ENCODE peak calls at places on chromosomes 11 and 22, in ten cellular contexts. D is progenitor cell of endocrine pancreas, U is testis, H is AG09309, Z is IMR-90, T is body of pancreas, W is fibroblast of mammary gland, E is endothelial cell of umbilical vein, C is lower leg skin, Y is mucosa of descending colon. Q is an unnamed sample.

GRCh38 chr11:94792453-94792852 is 24.3 kb downstream of the AMOTL1 start:
- DNase-seq in T (no peak), U (no peak), H (no peak), W (no peak), C (no peak), D (no peak), E (peak), Z (no peak), Y (no peak), Q (no peak)

GRCh38 chr11:6568191-6568918 is 35.1 kb downstream of the RRP8 start:
- DNase-seq in E (peak), Y (no peak), U (peak), C (no peak), T (peak), Z (peak), W (peak), D (no peak), H (no peak), Q (peak)

GRCh38 chr22:30245985-30246901 is at the start of gene LIF:
- DNase-seq in T (no peak), U (peak), C (no peak), E (peak), H (no peak), D (peak), Y (peak), Z (peak), W (peak), Q (peak)

GRCh38 chr22:21636629-21637218 is 4.2 kb downstream of the CCDC116 start:
- DNase-seq in U (no peak), Z (no peak), H (no peak), W (no peak), C (no peak), T (no peak), Y (no peak), E (no peak), D (no peak), Q (no peak)

GRCh38 chr11:75303544-75304224 is 47.8 kb downstream of the ARRB1 start:
- DNase-seq in T (no peak), W (no peak), D (no peak), Z (no peak), Y (no peak), H (no peak), C (no peak), U (no peak), E (no peak), Q (no peak)

GRCh38 chr11:83511646-83512045 is 225.5 kb upstream of the CCDC90B start:
- DNase-seq in T (no peak), Y (no peak), H (no peak), E (no peak), Z (no peak), C (no peak), W (no peak), D (no peak), U (no peak), Q (no peak)

GRCh38 chr11:96447711-96448110 is 57.9 kb downstream of the JRKL start:
- DNase-seq in H (no peak), W (no peak), T (no peak), Y (no peak), D (no peak), E (no peak), Z (no peak), U (no peak), C (no peak), Q (no peak)

GRCh38 chr11:32895471-32895870 is 2.9 kb downstream of the QSER1 start:
- DNase-seq in U (no peak), Y (no peak), T (no peak), D (no peak), H (no peak), E (no peak), Z (no peak), W (no peak), C (no peak), Q (no peak)

GRCh38 chr11:47415091-47415854 is 6.9 kb downstream of the SLC39A13 start:
- DNase-seq in U (no peak), Y (no peak), Z (no peak), D (no peak), T (no peak), H (no peak), E (no peak), C (no peak), W (no peak), Q (no peak)

GRCh38 chr11:84465040-84465439 is 1162.1 kb downstream of the DLG2 start:
- DNase-seq in W (peak), Z (no peak), Y (no peak), U (no peak), C (no peak), D (no peak), E (no peak), H (peak), T (peak), Q (no peak)

GRCh38 chr11:14361951-14362350 is 3.0 kb upstream of the RRAS2 start:
- DNase-seq in C (no peak), Z (no peak), H (no peak), T (no peak), E (no peak), U (no peak), W (no peak), D (no peak), Y (no peak), Q (no peak)

GRCh38 chr22:19066531-19067271 is 55.5 kb downstream of the DGCR2 start:
- DNase-seq in T (no peak), U (no peak), H (peak), Z (peak), D (no peak), W (peak), Y (no peak), E (no peak), C (no peak), Q (peak)

GRCh38 chr11:47233051-47233450 is 15.6 kb downstream of the ACP2 start:
- DNase-seq in E (no peak), D (no peak), H (no peak), W (no peak), T (no peak), U (no peak), Z (no peak), Y (no peak), C (no peak), Q (no peak)

GRCh38 chr22:36386351-36386899 is 1.3 kb downstream of the MYH9 start:
- DNase-seq in T (no peak), C (no peak), E (peak), H (no peak), U (peak), D (no peak), Z (no peak), Y (peak), W (no peak), Q (peak)

GRCh38 chr11:19595840-19596751 is 116.5 kb upstream of the NAV2 start:
- DNase-seq in E (peak), T (no peak), U (no peak), W (peak), D (no peak), H (peak), C (peak), Y (no peak), Z (peak), Q (peak)

GRCh38 chr22:19042285-19043110 is 79.7 kb downstream of the DGCR2 start:
- DNase-seq in C (no peak), Y (peak), W (no peak), D (no peak), E (no peak), H (no peak), T (no peak), Z (no peak), U (no peak), Q (no peak)

GRCh38 chr11:110472858-110473257 is 43.1 kb downstream of the FDX1 start:
- DNase-seq in D (no peak), T (peak), H (no peak), W (peak), U (no peak), Y (no peak), C (no peak), E (no peak), Z (peak), Q (peak)

GRCh38 chr22:37748659-37749058 is 51.8 kb downstream of the TRIOBP start:
- DNase-seq in Z (no peak), E (no peak), Y (no peak), U (no peak), H (no peak), C (no peak), D (no peak), W (peak), T (no peak), Q (no peak)

GRCh38 chr22:29753808-29754657 is 12.8 kb downstream of the ZMAT5 start:
- DNase-seq in C (no peak), E (no peak), T (no peak), H (no peak), U (no peak), W (no peak), D (no peak), Z (no peak), Y (no peak), Q (no peak)

GRCh38 chr11:65293909-65294381 is 20.7 kb upstream of the CDC42EP2 start:
- DNase-seq in E (no peak), T (peak), C (no peak), H (no peak), W (no peak), U (peak), Z (no peak), D (no peak), Y (no peak), Q (no peak)

GRCh38 chr11:61377461-61378160 is 14.8 kb upstream of the TMEM216 start:
- DNase-seq in C (no peak), D (no peak), T (no peak), E (no peak), H (no peak), U (no peak), W (peak), Y (no peak), Z (peak), Q (peak)

GRCh38 chr11:2207212-2207611 is 35.6 kb upstream of the TH start:
- DNase-seq in Z (no peak), D (peak), C (peak), W (no peak), U (peak), Y (no peak), E (no peak), T (no peak), H (no peak), Q (no peak)

GRCh38 chr22:49979587-49980264 is 19.2 kb downstream of the PIM3 start:
- DNase-seq in U (no peak), E (peak), W (peak), T (no peak), H (no peak), Z (no peak), C (peak), D (peak), Y (no peak), Q (peak)

GRCh38 chr11:92226331-92227232 is 2.0 kb downstream of the FAT3 start:
- DNase-seq in Z (no peak), C (no peak), D (peak), U (peak), W (no peak), H (no peak), T (no peak), E (no peak), Y (peak), Q (no peak)

GRCh38 chr11:12235549-12235944 is 125.2 kb downstream of the MICAL2 start:
- DNase-seq in U (peak), D (no peak), T (peak), W (peak), H (no peak), C (no peak), Z (peak), E (no peak), Y (no peak), Q (no peak)

DNA sequence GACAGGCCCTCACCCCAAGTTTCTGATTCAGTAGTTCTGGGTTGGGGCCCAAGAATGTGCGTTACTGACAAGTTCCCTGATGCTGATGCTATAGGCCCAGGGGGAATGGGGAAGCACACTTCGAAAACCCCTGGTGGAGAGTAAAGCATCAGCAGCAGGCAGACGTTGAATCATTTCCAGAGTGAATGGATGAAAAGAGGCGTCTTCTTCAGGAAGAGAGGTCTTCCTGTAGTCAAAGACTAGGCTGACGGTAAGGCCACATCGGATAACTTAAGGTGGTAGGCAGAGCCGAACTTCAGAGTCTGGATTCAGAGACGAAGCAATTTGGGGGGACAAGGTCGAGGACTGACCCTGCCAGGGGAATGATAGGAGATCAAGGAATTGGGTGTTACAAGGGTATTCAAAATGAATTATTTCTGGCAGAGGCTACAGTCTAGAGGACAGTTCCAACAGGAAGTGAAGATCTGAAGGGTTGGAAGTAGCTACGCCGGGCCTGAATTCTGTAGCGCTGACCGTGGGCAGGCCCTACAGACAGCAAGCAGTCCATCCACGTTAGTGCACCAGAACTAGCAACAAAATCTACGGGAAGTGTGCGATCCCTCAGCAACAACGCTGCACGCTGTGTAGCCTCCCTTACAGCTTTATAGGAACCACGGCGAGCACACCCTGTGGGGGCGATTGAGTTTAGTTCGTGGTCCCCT is 862 bp upstream of the CENATAC start:
- DNase-seq in C (no peak), Y (no peak), T (no peak), D (no peak), U (no peak), W (peak), Z (peak), E (peak), H (no peak), Q (peak)
- TF ChIP-seq CTCF in C (no peak), Y (no peak), T (no peak), D (peak), U (no peak), W (peak), Z (peak), E (peak), H (peak), Q (peak)

GRCh38 chr11:58057481-58057880 is 26.7 kb downstream of the OR6Q1 start:
- DNase-seq in H (no peak), D (no peak), W (peak), Y (no peak), Z (peak), U (no peak), E (no peak), C (no peak), T (no peak), Q (no peak)

GRCh38 chr11:58059011-58059358 is 28.2 kb downstream of the OR6Q1 start:
- DNase-seq in Z (peak), Y (no peak), H (peak), D (no peak), T (peak), U (no peak), C (no peak), E (peak), W (peak), Q (peak)

GRCh38 chr11:58060535-58060934 is 29.8 kb downstream of the OR6Q1 start:
- DNase-seq in C (no peak), D (no peak), H (no peak), E (no peak), W (no peak), Z (no peak), Y (no peak), T (no peak), U (no peak), Q (peak)

GRCh38 chr11:58058276-58059010 is 27.7 kb downstream of the OR6Q1 start:
- DNase-seq in E (peak), D (no peak), C (no peak), W (no peak), Y (peak), Z (no peak), T (peak), U (no peak), H (no peak), Q (no peak)

GRCh38 chr11:58055806-58056401 is 25.2 kb downstream of the OR6Q1 start:
- DNase-seq in T (no peak), C (no peak), D (no peak), U (no peak), Z (no peak), W (no peak), H (no peak), Y (no peak), E (no peak), Q (no peak)
- TF ChIP-seq CTCF in T (no peak), C (no peak), D (no peak), U (no peak), Z (no peak), W (no peak), H (no peak), Y (no peak), E (no peak), Q (no peak)

GRCh38 chr11:86632499-86633269 is 39.7 kb downstream of the ME3 start:
- DNase-seq in C (no peak), Z (peak), T (peak), E (peak), H (peak), W (peak), Y (peak), D (no peak), U (peak), Q (peak)
- TF ChIP-seq CTCF in C (no peak), Z (no peak), T (no peak), E (no peak), H (peak), W (peak), Y (no peak), D (no peak), U (peak), Q (peak)

DNA sequence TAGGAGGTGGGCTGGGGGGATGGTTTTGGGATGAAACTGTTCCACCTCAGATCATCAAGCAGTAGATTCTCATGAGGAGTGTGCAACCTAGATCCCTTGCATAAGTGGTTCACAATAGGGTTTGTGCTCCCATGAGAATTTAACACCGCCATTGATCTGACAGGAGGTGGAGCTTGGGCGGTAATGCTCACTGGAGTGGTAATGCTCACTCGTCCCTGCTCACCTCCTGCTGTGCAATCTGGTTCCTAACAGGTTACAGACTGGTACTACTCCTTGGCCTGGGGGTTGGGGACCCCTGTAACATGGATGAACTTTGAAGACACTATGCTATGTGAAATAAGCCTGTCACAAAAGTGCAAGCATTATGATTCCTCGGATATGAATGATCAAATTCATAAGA is 87.0 kb upstream of the CLNS1A start:
- DNase-seq in T (no peak), C (no peak), H (no peak), Y (no peak), U (no peak), D (no peak), Z (no peak), W (no peak), E (no peak), Q (no peak)
- TF ChIP-seq CTCF in T (no peak), C (no peak), H (no peak), Y (no peak), U (no peak), D (no peak), Z (no peak), W (no peak), E (no peak), Q (no peak)

GRCh38 chr11:104333977-104334376 is 170.0 kb upstream of the PDGFD start:
- DNase-seq in T (no peak), W (peak), D (no peak), H (no peak), Z (no peak), C (no peak), Y (no peak), U (peak), E (peak), Q (no peak)
- TF ChIP-seq CTCF in T (no peak), W (peak), D (peak), H (peak), Z (peak), C (no peak), Y (no peak), U (peak), E (peak), Q (peak)

GRCh38 chr11:71454470-71455113 is 1.6 kb downstream of the NADSYN1 start:
- DNase-seq in U (no peak), E (no peak), T (peak), W (no peak), D (no peak), C (no peak), Y (no peak), Z (no peak), H (no peak), Q (no peak)
- TF ChIP-seq CTCF in U (no peak), E (no peak), T (peak), W (no peak), D (peak), C (no peak), Y (peak), Z (no peak), H (no peak), Q (no peak)